ENCODE peak calls at places on chromosomes 13 and 19, in eight cellular contexts. Z is tibial artery, M is heart right ventricle, E is uterus, C is astrocyte, F is mammary epithelial cell, H is SK-N-MC, L is GM23248. B is an unnamed sample.
A peak's percentile ranks its signal among the peaks of the same experiment; 100 is the strongest.

GRCh38 chr13:23792680-23793079 is 96.5 kb downstream of the MIPEP start:
- DNase-seq in Z (no peak), M (no peak), E (no peak), C (peak; percentile 29), F (no peak), H (no peak), L (no peak), B (no peak)

GRCh38 chr13:105464249-105464648 is 1071.2 kb downstream of the EFNB2 start:
- DNase-seq in Z (no peak), M (no peak), E (no peak), C (peak; percentile 56), F (peak; percentile 68), H (no peak), L (no peak), B (no peak)

GRCh38 chr13:32883501-32883900 is 132.7 kb upstream of the KL start:
- DNase-seq in Z (no peak), M (no peak), E (no peak), C (peak; percentile 51), F (no peak), H (peak; percentile 60), L (peak; percentile 57), B (no peak)

GRCh38 chr13:66210677-66211076 is 1019.5 kb downstream of the PCDH9 start:
- DNase-seq in Z (no peak), M (no peak), E (no peak), C (peak; percentile 98), F (no peak), H (no peak), L (peak; percentile 5), B (no peak)

GRCh38 chr13:73809561-73809960 is 324.6 kb downstream of the KLF12 start:
- DNase-seq in Z (no peak), M (no peak), E (no peak), C (peak; percentile 72), F (peak; percentile 26), H (no peak), L (peak; percentile 43), B (no peak)

GRCh38 chr13:95740921-95741320 is 64.0 kb downstream of the DNAJC3 start:
- DNase-seq in Z (no peak), M (no peak), E (no peak), C (no peak), F (no peak), H (no peak), L (no peak), B (no peak)

GRCh38 chr19:7293795-7294570 is at the start of gene INSR:
- DNase-seq in Z (peak; percentile 97), M (peak; percentile 91), E (peak; percentile 94), C (peak; percentile 80), F (peak; percentile 91), H (no peak), L (peak; percentile 94), B (peak; percentile 95)

GRCh38 chr13:100525453-100526298 is 62.9 kb downstream of the GGACT start:
- DNase-seq in Z (no peak), M (no peak), E (no peak), C (no peak), F (no peak), H (no peak), L (no peak), B (no peak)

GRCh38 chr19:9839415-9839814 is 4.3 kb downstream of the PIN1 start:
- DNase-seq in Z (no peak), M (no peak), E (no peak), C (no peak), F (no peak), H (no peak), L (no peak), B (no peak)

GRCh38 chr13:110126391-110126961 is 180.5 kb downstream of the COL4A1 start:
- DNase-seq in Z (no peak), M (peak; percentile 71), E (peak; percentile 58), C (peak; percentile 99), F (peak; percentile 94), H (no peak), L (peak; percentile 96), B (peak; percentile 62)

GRCh38 chr19:43430142-43430710 is 15.5 kb downstream of the TEX101 start:
- DNase-seq in Z (no peak), M (no peak), E (no peak), C (no peak), F (no peak), H (no peak), L (no peak), B (no peak)

GRCh38 chr13:34926513-34926912 is 15.6 kb upstream of the NBEA start:
- DNase-seq in Z (no peak), M (no peak), E (no peak), C (peak; percentile 56), F (peak; percentile 51), H (peak; percentile 20), L (peak; percentile 71), B (no peak)

GRCh38 chr19:48683349-48683748 is 10.5 kb upstream of the NTN5 start:
- DNase-seq in Z (no peak), M (peak; percentile 62), E (peak; percentile 46), C (peak; percentile 52), F (no peak), H (no peak), L (peak; percentile 53), B (peak; percentile 82)

GRCh38 chr13:31896427-31896826 is 135.1 kb upstream of the FRY start:
- DNase-seq in Z (peak; percentile 76), M (peak; percentile 19), E (no peak), C (peak; percentile 70), F (peak; percentile 19), H (peak; percentile 77), L (peak; percentile 95), B (peak; percentile 50)

GRCh38 chr19:41098762-41099161 is 10.5 kb downstream of the CYP2A13 start:
- DNase-seq in Z (no peak), M (no peak), E (no peak), C (no peak), F (no peak), H (no peak), L (no peak), B (no peak)

GRCh38 chr19:11617207-11618062 is 20.2 kb downstream of the ZNF627 start:
- DNase-seq in Z (no peak), M (no peak), E (no peak), C (no peak), F (no peak), H (no peak), L (no peak), B (no peak)
- H3K36me3 ChIP-seq in Z (peaks cover 71% of the 10 kb centered on the region), M (peaks cover 16% of the 10 kb centered on the region), E (no peaks in the 10 kb centered on the region), C (peaks cover 62% of the 10 kb centered on the region), F (peaks cover 29% of the 10 kb centered on the region), H (peaks cover 80% of the 10 kb centered on the region), L (peaks cover 54% of the 10 kb centered on the region), B (peaks cover 44% of the 10 kb centered on the region)

GRCh38 chr19:5648464-5648863 is 25.6 kb downstream of the SAFB start:
- DNase-seq in Z (no peak), M (no peak), E (no peak), C (no peak), F (no peak), H (no peak), L (no peak), B (no peak)
- H3K36me3 ChIP-seq in Z (peaks cover 85% of the 10 kb centered on the region), M (peaks cover 9% of the 10 kb centered on the region), E (peaks cover 2% of the 10 kb centered on the region), C (peaks cover 57% of the 10 kb centered on the region), F (peaks cover 56% of the 10 kb centered on the region), H (peaks cover 91% of the 10 kb centered on the region), L (peaks cover 68% of the 10 kb centered on the region), B (peaks cover 81% of the 10 kb centered on the region)

GRCh38 chr13:113609616-113610015 is 25.1 kb downstream of the TFDP1 start:
- DNase-seq in Z (no peak), M (no peak), E (no peak), C (no peak), F (no peak), H (no peak), L (no peak), B (no peak)
- H3K36me3 ChIP-seq in Z (no peaks in the 10 kb centered on the region), M (no peaks in the 10 kb centered on the region), E (no peaks in the 10 kb centered on the region), C (peaks cover 7% of the 10 kb centered on the region), F (peaks cover 10% of the 10 kb centered on the region), H (peaks cover 80% of the 10 kb centered on the region), L (no peaks in the 10 kb centered on the region), B (peaks cover 10% of the 10 kb centered on the region)

GRCh38 chr19:16365300-16365996 is 40.8 kb downstream of the KLF2 start:
- DNase-seq in Z (no peak), M (no peak), E (no peak), C (no peak), F (no peak), H (no peak), L (no peak), B (peak; percentile 68)
- H3K36me3 ChIP-seq in Z (peaks cover 5% of the 10 kb centered on the region), M (no peaks in the 10 kb centered on the region), E (no peaks in the 10 kb centered on the region), C (no peaks in the 10 kb centered on the region), F (no peaks in the 10 kb centered on the region), H (no peaks in the 10 kb centered on the region), L (no peaks in the 10 kb centered on the region), B (peaks cover 3% of the 10 kb centered on the region)

DNA sequence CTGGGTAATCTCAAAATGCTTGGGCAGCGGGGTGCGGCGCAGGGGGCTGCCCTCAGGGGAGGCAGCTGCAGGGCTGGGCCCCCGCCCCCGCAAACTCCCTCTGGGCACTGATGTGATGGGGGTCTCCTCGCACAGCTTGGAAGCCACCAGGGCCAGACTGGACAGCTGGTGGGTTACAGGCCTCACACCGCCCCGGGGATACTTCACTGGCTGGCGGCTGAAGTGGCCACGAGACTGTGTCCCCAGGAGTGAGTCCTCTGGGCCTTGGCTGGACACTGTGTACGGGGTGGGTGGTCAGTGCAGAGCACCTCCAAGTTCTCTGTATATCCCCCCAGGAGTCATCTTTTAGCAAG is 2.0 kb upstream of the LPAR2 start:
- DNase-seq in Z (no peak), M (no peak), E (no peak), C (no peak), F (no peak), H (no peak), L (no peak), B (peak; percentile 72)
- H3K36me3 ChIP-seq in Z (peaks cover 14% of the 10 kb centered on the region), M (no peaks in the 10 kb centered on the region), E (no peaks in the 10 kb centered on the region), C (peaks cover 5% of the 10 kb centered on the region), F (peaks cover 4% of the 10 kb centered on the region), H (peaks cover 7% of the 10 kb centered on the region), L (peaks cover 5% of the 10 kb centered on the region), B (no peaks in the 10 kb centered on the region)

GRCh38 chr19:18861235-18861634 is 29.5 kb downstream of the UPF1 start:
- DNase-seq in Z (no peak), M (no peak), E (no peak), C (no peak), F (no peak), H (no peak), L (no peak), B (no peak)

GRCh38 chr19:18859676-18860301 is 28.0 kb downstream of the UPF1 start:
- DNase-seq in Z (no peak), M (no peak), E (no peak), C (no peak), F (no peak), H (no peak), L (no peak), B (no peak)

GRCh38 chr19:18860302-18860700 is 28.5 kb downstream of the UPF1 start:
- DNase-seq in Z (no peak), M (no peak), E (no peak), C (no peak), F (no peak), H (no peak), L (no peak), B (no peak)

GRCh38 chr19:18861917-18862316 is 30.2 kb downstream of the UPF1 start:
- DNase-seq in Z (no peak), M (no peak), E (no peak), C (no peak), F (no peak), H (no peak), L (no peak), B (no peak)

DNA sequence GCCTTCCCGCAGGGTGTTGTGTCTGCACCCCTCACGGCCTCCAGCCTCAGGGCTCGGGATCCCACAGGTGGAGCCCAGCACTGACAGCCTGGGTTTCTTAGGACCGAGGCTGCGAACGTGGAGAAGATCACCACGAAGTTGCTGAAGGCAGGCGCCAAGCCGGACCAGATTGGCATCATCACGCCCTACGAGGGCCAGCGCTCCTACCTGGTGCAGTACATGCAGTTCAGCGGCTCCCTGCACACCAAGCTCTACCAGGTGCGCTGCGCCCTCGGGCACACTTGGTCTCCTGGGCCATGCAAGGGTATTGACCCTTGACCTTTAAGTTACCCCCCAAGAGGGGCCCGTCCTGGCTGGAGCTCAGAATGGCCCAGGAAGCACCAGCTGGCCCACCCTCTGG is 29.0 kb downstream of the UPF1 start:
- DNase-seq in Z (no peak), M (no peak), E (no peak), C (no peak), F (no peak), H (no peak), L (no peak), B (no peak)
- H3K36me3 ChIP-seq in Z (peaks cover 97% of the 10 kb centered on the region), M (peaks cover 18% of the 10 kb centered on the region), E (no peaks in the 10 kb centered on the region), C (peaks cover 28% of the 10 kb centered on the region), F (peaks cover 53% of the 10 kb centered on the region), H (peaks cover 83% of the 10 kb centered on the region), L (peaks cover 52% of the 10 kb centered on the region), B (peaks cover 87% of the 10 kb centered on the region)